ENCODE peak calls at places on chromosomes 4 and X, in ten cellular contexts. J is left ventricle myocardium inferior, H is tibial artery, A is ascending aorta, G is suprapubic skin, V is fibroblast of lung, Y is Peyer's patch, T is A549, E is mucosa of descending colon, D is mammary epithelial cell. C is an unnamed sample.

GRCh38 chrX:128807367-128807766 is 715.9 kb downstream of the SMARCA1 start:
- DNase-seq in J (no peak), T (no peak), E (no peak), Y (no peak), A (no peak), G (no peak), V (no peak), D (no peak), H (no peak), C (no peak)

GRCh38 chr4:94595880-94596483 is 144.2 kb downstream of the PDLIM5 start:
- DNase-seq in E (no peak), J (no peak), H (no peak), G (no peak), T (peak), D (peak), Y (no peak), A (no peak), V (peak), C (peak)

GRCh38 chr4:94653095-94653649 is 104.6 kb upstream of the BMPR1B start:
- DNase-seq in H (no peak), G (no peak), V (peak), D (no peak), A (no peak), E (no peak), T (no peak), J (no peak), Y (no peak), C (peak)

GRCh38 chr4:186557061-186557460 is 1.7 kb upstream of the MTNR1A start:
- DNase-seq in V (no peak), G (no peak), Y (no peak), D (no peak), A (no peak), T (no peak), H (no peak), E (no peak), J (no peak), C (no peak)

GRCh38 chrX:28586891-28587635 is at the start of gene IL1RAPL1:
- DNase-seq in E (no peak), D (peak), A (no peak), J (no peak), T (peak), Y (no peak), V (peak), G (no peak), H (no peak), C (peak)

GRCh38 chr4:124640037-124640730 is 72.3 kb downstream of the ANKRD50 start:
- DNase-seq in G (no peak), V (peak), H (no peak), A (no peak), Y (no peak), D (peak), J (no peak), T (peak), E (no peak), C (peak)

GRCh38 chr4:148444296-148445070 is 2.3 kb upstream of the NR3C2 start:
- DNase-seq in J (peak), D (peak), T (no peak), H (peak), V (peak), G (peak), Y (peak), E (peak), A (no peak), C (peak)

GRCh38 chr4:5710065-5710961 is 688 bp upstream of the EVC start:
- DNase-seq in E (no peak), V (peak), G (no peak), H (no peak), J (no peak), Y (no peak), D (peak), T (peak), A (no peak), C (no peak)

GRCh38 chrX:29687687-29688086 is 527.7 kb upstream of the MAGEB2 start:
- DNase-seq in T (no peak), D (peak), J (no peak), Y (no peak), E (no peak), A (no peak), V (peak), H (no peak), G (no peak), C (no peak)

GRCh38 chrX:83508006-83508405 is at the start of gene POU3F4:
- DNase-seq in H (no peak), Y (no peak), E (peak), V (peak), G (no peak), T (no peak), A (no peak), J (no peak), D (no peak), C (no peak)

GRCh38 chr4:152894673-152895072 is 41.5 kb upstream of the FHDC1 start:
- DNase-seq in E (no peak), V (peak), J (no peak), T (no peak), A (no peak), G (no peak), Y (no peak), H (no peak), D (peak), C (no peak)

GRCh38 chr4:175891863-175892262 is 79.8 kb upstream of the GPM6A start:
- DNase-seq in G (no peak), D (peak), V (peak), T (no peak), E (no peak), Y (no peak), A (no peak), J (no peak), H (no peak), C (peak)

GRCh38 chr4:77734928-77735327 is 84.2 kb downstream of the CNOT6L start:
- DNase-seq in D (peak), A (no peak), V (peak), G (no peak), E (no peak), J (no peak), T (no peak), H (no peak), Y (no peak), C (peak)

GRCh38 chr4:121062466-121062975 is 9.8 kb downstream of the NDNF start:
- DNase-seq in G (no peak), E (no peak), T (no peak), H (no peak), V (peak), A (no peak), Y (no peak), J (no peak), D (no peak), C (no peak)

GRCh38 chrX:139914421-139914820 is 18.4 kb downstream of the ATP11C start:
- DNase-seq in T (no peak), D (no peak), E (no peak), V (no peak), G (no peak), Y (no peak), A (no peak), J (no peak), H (no peak), C (no peak)

GRCh38 chrX:67545772-67546495 is 2.1 kb downstream of the AR start:
- DNase-seq in V (peak), A (no peak), H (peak), T (no peak), E (peak), J (peak), G (peak), D (no peak), Y (no peak), C (no peak)

GRCh38 chrX:67546496-67547423 is 2.9 kb downstream of the AR start:
- DNase-seq in Y (no peak), V (no peak), A (no peak), D (no peak), E (peak), G (peak), T (no peak), H (peak), J (no peak), C (no peak)

GRCh38 chrX:67544871-67545771 is 1.3 kb downstream of the AR start:
- DNase-seq in T (no peak), E (peak), H (peak), V (peak), J (peak), G (no peak), A (no peak), Y (no peak), D (no peak), C (no peak)

GRCh38 chrX:67543818-67544217 is at the start of gene AR:
- DNase-seq in J (peak), G (peak), H (peak), A (peak), Y (no peak), E (peak), D (no peak), V (peak), T (peak), C (no peak)

GRCh38 chrX:67544281-67544680 is 460 bp downstream of the AR start:
- DNase-seq in J (peak), T (no peak), A (no peak), Y (no peak), G (no peak), E (peak), V (peak), D (no peak), H (peak), C (no peak)
- H3K4me3 ChIP-seq in J (peak), T (peak), A (peak), Y (no peak), G (peak), E (no peak), V (peak), D (no peak), H (peak), C (no peak)

GRCh38 chr4:100244347-100244746 is 54.1 kb upstream of the DDIT4L start:
- DNase-seq in V (no peak), T (no peak), D (no peak), A (no peak), H (no peak), Y (no peak), G (no peak), J (no peak), E (no peak), C (no peak)

GRCh38 chr4:100240008-100240407 is 49.7 kb upstream of the DDIT4L start:
- DNase-seq in V (no peak), D (no peak), T (no peak), G (no peak), A (no peak), H (no peak), E (no peak), J (peak), Y (no peak), C (no peak)
- H3K4me3 ChIP-seq in V (no peak), D (no peak), T (no peak), G (no peak), A (no peak), H (no peak), E (no peak), J (no peak), Y (no peak), C (no peak)

GRCh38 chr4:155122382-155122781 is 86.1 kb upstream of the NPY2R start:
- DNase-seq in A (no peak), T (no peak), Y (no peak), E (no peak), H (no peak), V (no peak), D (no peak), G (no peak), J (no peak), C (no peak)
- H3K4me3 ChIP-seq in A (no peak), T (no peak), Y (no peak), E (no peak), H (no peak), V (no peak), D (no peak), G (no peak), J (no peak), C (no peak)

GRCh38 chr4:113270520-113271319 is 221.3 kb downstream of the ANK2 start:
- DNase-seq in D (no peak), V (no peak), J (no peak), T (no peak), Y (no peak), G (no peak), H (no peak), A (no peak), E (no peak), C (no peak)
- H3K4me3 ChIP-seq in D (no peak), V (no peak), J (no peak), T (no peak), Y (no peak), G (no peak), H (no peak), A (no peak), E (no peak), C (no peak)

GRCh38 chr4:55157559-55158277 is 32.3 kb upstream of the KDR start:
- DNase-seq in D (no peak), G (no peak), V (no peak), A (no peak), J (no peak), H (no peak), Y (no peak), T (no peak), E (peak), C (no peak)
- H3K4me3 ChIP-seq in D (no peak), G (peak), V (peak), A (no peak), J (peak), H (no peak), Y (no peak), T (no peak), E (no peak), C (no peak)

DNA sequence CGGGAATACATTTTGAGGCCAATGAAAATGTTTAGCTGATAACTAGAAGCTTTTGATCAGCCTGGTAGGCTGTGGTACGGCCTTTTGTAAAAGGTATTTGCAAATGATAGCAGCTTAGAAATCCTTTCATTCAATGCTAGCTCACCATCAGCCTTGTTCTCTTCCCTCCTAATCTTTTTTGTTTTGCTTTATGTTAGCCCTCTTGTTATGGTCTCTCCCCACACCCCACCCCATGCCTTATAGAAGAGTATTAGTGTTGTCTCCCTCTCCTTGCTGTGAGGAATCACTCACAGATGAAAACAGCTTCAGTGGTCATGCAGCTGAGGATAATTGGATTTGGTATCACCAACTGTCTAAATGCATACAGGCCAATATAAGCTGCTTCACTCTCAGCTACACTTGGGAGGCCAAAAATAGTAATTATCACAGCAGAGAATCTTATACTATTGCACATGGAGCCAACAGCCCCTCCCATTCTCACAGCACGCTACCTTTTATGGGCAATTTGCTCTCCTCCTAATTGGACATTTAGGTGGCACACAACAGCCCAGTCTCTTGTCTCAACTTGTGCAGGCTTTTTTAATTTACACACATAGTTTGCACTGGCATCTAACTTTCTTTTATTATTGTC is 494.6 kb upstream of the FAM241A start:
- DNase-seq in J (no peak), Y (no peak), G (no peak), H (no peak), D (no peak), V (no peak), A (no peak), T (no peak), E (no peak), C (no peak)
- H3K4me3 ChIP-seq in J (no peak), Y (no peak), G (no peak), H (no peak), D (no peak), V (no peak), A (no peak), T (no peak), E (no peak), C (no peak)

DNA sequence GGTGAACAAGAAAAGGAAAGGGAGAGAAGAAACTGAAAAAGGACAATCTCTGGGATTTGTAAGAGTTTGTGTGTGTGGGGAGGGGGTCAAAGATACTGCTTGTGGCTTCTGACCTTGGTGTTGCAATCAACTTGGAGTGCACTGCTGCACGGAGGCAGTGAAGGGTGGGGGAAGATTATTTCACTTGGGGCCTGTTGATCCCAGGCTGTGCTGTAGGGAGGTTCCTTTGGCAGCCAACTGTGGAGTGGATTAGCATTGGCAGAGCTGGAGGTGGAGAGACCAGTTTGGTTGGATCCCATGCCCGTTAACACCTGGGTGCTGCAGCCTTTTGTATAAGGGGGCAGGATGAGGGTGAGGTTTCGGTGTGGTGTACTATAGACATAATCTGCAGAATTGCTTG is 38.2 kb downstream of the AFF1 start:
- DNase-seq in H (no peak), A (no peak), E (no peak), V (no peak), G (no peak), Y (no peak), J (no peak), D (peak), T (no peak), C (peak)
- H3K4me3 ChIP-seq in H (no peak), A (no peak), E (no peak), V (no peak), G (no peak), Y (no peak), J (no peak), D (no peak), T (no peak), C (no peak)

GRCh38 chr4:137526681-137527080 is 5.6 kb downstream of the PCDH18 start:
- DNase-seq in A (no peak), D (no peak), T (no peak), E (no peak), G (no peak), Y (no peak), V (no peak), H (no peak), J (no peak), C (no peak)
- H3K4me3 ChIP-seq in A (peak), D (no peak), T (no peak), E (no peak), G (peak), Y (no peak), V (peak), H (peak), J (peak), C (no peak)

GRCh38 chr4:138910201-138910913 is 105.2 kb upstream of the NOCT start:
- DNase-seq in A (no peak), D (peak), H (no peak), E (no peak), J (no peak), Y (no peak), T (peak), G (no peak), V (peak), C (no peak)

GRCh38 chr4:138909605-138910004 is 106.0 kb upstream of the NOCT start:
- DNase-seq in V (no peak), E (no peak), J (no peak), T (no peak), G (no peak), Y (no peak), D (no peak), A (no peak), H (no peak), C (no peak)

GRCh38 chr4:138904793-138905192 is 110.8 kb upstream of the NOCT start:
- DNase-seq in G (no peak), A (no peak), H (no peak), Y (no peak), E (no peak), V (no peak), D (no peak), J (no peak), T (no peak), C (no peak)

GRCh38 chr4:138908134-138908533 is 107.4 kb upstream of the NOCT start:
- DNase-seq in G (no peak), T (no peak), A (no peak), E (no peak), D (no peak), H (no peak), Y (no peak), J (no peak), V (no peak), C (no peak)

DNA sequence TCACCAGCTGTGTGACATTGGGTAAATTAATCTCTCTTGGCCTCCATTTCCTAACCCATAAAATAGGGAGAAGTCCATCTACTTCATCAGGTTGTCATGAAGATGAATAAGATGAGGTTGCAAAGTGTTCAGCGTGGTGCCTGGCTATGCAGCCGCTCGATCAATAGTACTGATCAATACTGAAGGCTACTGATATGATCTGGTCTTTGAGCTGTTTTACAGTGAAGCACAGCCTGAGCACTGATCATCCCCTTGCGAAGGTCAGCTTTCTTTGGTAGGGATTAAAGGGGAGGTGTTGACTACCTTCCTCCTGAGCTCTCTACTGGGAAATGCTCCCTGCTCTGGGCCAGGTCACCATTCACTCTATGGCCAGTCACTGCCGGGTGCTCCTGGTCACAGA is 108.4 kb upstream of the NOCT start:
- DNase-seq in E (no peak), V (no peak), D (no peak), J (no peak), A (no peak), T (no peak), H (no peak), G (no peak), Y (no peak), C (no peak)
- H3K4me3 ChIP-seq in E (no peak), V (no peak), D (no peak), J (no peak), A (no peak), T (no peak), H (no peak), G (no peak), Y (no peak), C (no peak)